ENCODE peak calls at places on chromosomes 3 and 15, in ten cellular contexts. One of them, this sample, is unnamed.

GRCh38 chr3:113898892-113899291 is 48.9 kb upstream of the ZDHHC23 start:
- DNase-seq in HL-60: no peak
- DNase-seq in heart right ventricle: no peak
- DNase-seq in bronchial epithelial cell: no peak
- DNase-seq in AG09309: peak
- DNase-seq in tibial nerve: no peak
- DNase-seq in astrocyte: peak
- DNase-seq in choroid plexus epithelial cell: peak
- DNase-seq in HFF-Myc: no peak
- DNase-seq in ovary: no peak
- DNase-seq in this sample: no peak

GRCh38 chr15:78909791-78910228 is 35.0 kb downstream of the CTSH start:
- DNase-seq in HL-60: peak
- DNase-seq in heart right ventricle: peak
- DNase-seq in bronchial epithelial cell: peak
- DNase-seq in AG09309: no peak
- DNase-seq in tibial nerve: no peak
- DNase-seq in astrocyte: no peak
- DNase-seq in choroid plexus epithelial cell: peak
- DNase-seq in HFF-Myc: no peak
- DNase-seq in ovary: no peak
- DNase-seq in this sample: no peak

GRCh38 chr3:140188285-140188684 is 253.3 kb downstream of the CLSTN2 start:
- DNase-seq in HL-60: no peak
- DNase-seq in heart right ventricle: peak
- DNase-seq in bronchial epithelial cell: no peak
- DNase-seq in AG09309: no peak
- DNase-seq in tibial nerve: no peak
- DNase-seq in astrocyte: no peak
- DNase-seq in choroid plexus epithelial cell: no peak
- DNase-seq in HFF-Myc: no peak
- DNase-seq in ovary: no peak
- DNase-seq in this sample: no peak

GRCh38 chr15:37638139-37638538 is 296.3 kb upstream of the TMCO5A start:
- DNase-seq in HL-60: no peak
- DNase-seq in heart right ventricle: no peak
- DNase-seq in bronchial epithelial cell: no peak
- DNase-seq in AG09309: no peak
- DNase-seq in tibial nerve: no peak
- DNase-seq in astrocyte: peak
- DNase-seq in choroid plexus epithelial cell: no peak
- DNase-seq in HFF-Myc: no peak
- DNase-seq in ovary: no peak
- DNase-seq in this sample: no peak

GRCh38 chr15:98548172-98548971 is 100.0 kb upstream of the IGF1R start:
- DNase-seq in HL-60: peak
- DNase-seq in heart right ventricle: peak
- DNase-seq in bronchial epithelial cell: peak
- DNase-seq in AG09309: no peak
- DNase-seq in tibial nerve: peak
- DNase-seq in astrocyte: peak
- DNase-seq in choroid plexus epithelial cell: peak
- DNase-seq in HFF-Myc: peak
- DNase-seq in ovary: peak
- DNase-seq in this sample: peak

GRCh38 chr3:100525753-100526612 is 33.6 kb downstream of the TMEM45A start:
- DNase-seq in HL-60: no peak
- DNase-seq in heart right ventricle: no peak
- DNase-seq in bronchial epithelial cell: peak
- DNase-seq in AG09309: peak
- DNase-seq in tibial nerve: peak
- DNase-seq in astrocyte: peak
- DNase-seq in choroid plexus epithelial cell: peak
- DNase-seq in HFF-Myc: peak
- DNase-seq in ovary: no peak
- DNase-seq in this sample: no peak

GRCh38 chr15:79310612-79310984 is 314 bp upstream of the TMED3 start:
- DNase-seq in HL-60: peak
- DNase-seq in heart right ventricle: no peak
- DNase-seq in bronchial epithelial cell: peak
- DNase-seq in AG09309: no peak
- DNase-seq in tibial nerve: no peak
- DNase-seq in astrocyte: peak
- DNase-seq in choroid plexus epithelial cell: peak
- DNase-seq in HFF-Myc: no peak
- DNase-seq in ovary: no peak
- DNase-seq in this sample: no peak

GRCh38 chr3:113847664-113848461 is 9.3 kb downstream of the GRAMD1C start:
- DNase-seq in HL-60: no peak
- DNase-seq in heart right ventricle: no peak
- DNase-seq in bronchial epithelial cell: peak
- DNase-seq in AG09309: no peak
- DNase-seq in tibial nerve: no peak
- DNase-seq in astrocyte: no peak
- DNase-seq in choroid plexus epithelial cell: no peak
- DNase-seq in HFF-Myc: no peak
- DNase-seq in ovary: no peak
- DNase-seq in this sample: no peak

GRCh38 chr15:74956648-74957300 is at the start of gene RPP25:
- DNase-seq in HL-60: peak
- DNase-seq in heart right ventricle: peak
- DNase-seq in bronchial epithelial cell: peak
- DNase-seq in AG09309: no peak
- DNase-seq in tibial nerve: peak
- DNase-seq in astrocyte: peak
- DNase-seq in choroid plexus epithelial cell: peak
- DNase-seq in HFF-Myc: no peak
- DNase-seq in ovary: peak
- DNase-seq in this sample: peak

GRCh38 chr15:68536331-68537095 is 42.3 kb upstream of the CORO2B start:
- DNase-seq in HL-60: no peak
- DNase-seq in heart right ventricle: no peak
- DNase-seq in bronchial epithelial cell: peak
- DNase-seq in AG09309: peak
- DNase-seq in tibial nerve: no peak
- DNase-seq in astrocyte: peak
- DNase-seq in choroid plexus epithelial cell: peak
- DNase-seq in HFF-Myc: no peak
- DNase-seq in ovary: no peak
- DNase-seq in this sample: no peak

GRCh38 chr3:52090131-52090548 is 33.8 kb upstream of the DUSP7 start:
- DNase-seq in HL-60: no peak
- DNase-seq in heart right ventricle: peak
- DNase-seq in bronchial epithelial cell: peak
- DNase-seq in AG09309: peak
- DNase-seq in tibial nerve: no peak
- DNase-seq in astrocyte: peak
- DNase-seq in choroid plexus epithelial cell: peak
- DNase-seq in HFF-Myc: peak
- DNase-seq in ovary: no peak
- DNase-seq in this sample: no peak

GRCh38 chr3:138364356-138365252 is 16.2 kb downstream of the MRAS start:
- DNase-seq in HL-60: no peak
- DNase-seq in heart right ventricle: peak
- DNase-seq in bronchial epithelial cell: no peak
- DNase-seq in AG09309: no peak
- DNase-seq in tibial nerve: no peak
- DNase-seq in astrocyte: no peak
- DNase-seq in choroid plexus epithelial cell: no peak
- DNase-seq in HFF-Myc: no peak
- DNase-seq in ovary: no peak
- DNase-seq in this sample: no peak

GRCh38 chr15:80160570-80161156 is 7.9 kb downstream of the FAH start:
- DNase-seq in HL-60: peak
- DNase-seq in heart right ventricle: peak
- DNase-seq in bronchial epithelial cell: peak
- DNase-seq in AG09309: peak
- DNase-seq in tibial nerve: no peak
- DNase-seq in astrocyte: peak
- DNase-seq in choroid plexus epithelial cell: peak
- DNase-seq in HFF-Myc: peak
- DNase-seq in ovary: no peak
- DNase-seq in this sample: peak

GRCh38 chr3:177439729-177440269 is 242.5 kb upstream of the TBL1XR1 start:
- DNase-seq in HL-60: no peak
- DNase-seq in heart right ventricle: no peak
- DNase-seq in bronchial epithelial cell: no peak
- DNase-seq in AG09309: no peak
- DNase-seq in tibial nerve: no peak
- DNase-seq in astrocyte: peak
- DNase-seq in choroid plexus epithelial cell: no peak
- DNase-seq in HFF-Myc: no peak
- DNase-seq in ovary: no peak
- DNase-seq in this sample: no peak

GRCh38 chr3:42209917-42210316 is 56.1 kb downstream of the CCK start:
- DNase-seq in HL-60: no peak
- DNase-seq in heart right ventricle: no peak
- DNase-seq in bronchial epithelial cell: no peak
- DNase-seq in AG09309: no peak
- DNase-seq in tibial nerve: no peak
- DNase-seq in astrocyte: no peak
- DNase-seq in choroid plexus epithelial cell: no peak
- DNase-seq in HFF-Myc: no peak
- DNase-seq in ovary: no peak
- DNase-seq in this sample: no peak

GRCh38 chr15:35833590-35833989 is 287.6 kb upstream of the DPH6 start:
- DNase-seq in HL-60: no peak
- DNase-seq in heart right ventricle: no peak
- DNase-seq in bronchial epithelial cell: no peak
- DNase-seq in AG09309: no peak
- DNase-seq in tibial nerve: no peak
- DNase-seq in astrocyte: peak
- DNase-seq in choroid plexus epithelial cell: no peak
- DNase-seq in HFF-Myc: no peak
- DNase-seq in ovary: no peak
- DNase-seq in this sample: no peak

GRCh38 chr3:128269796-128270195 is 116.5 kb downstream of the EEFSEC start:
- DNase-seq in HL-60: no peak
- DNase-seq in heart right ventricle: no peak
- DNase-seq in bronchial epithelial cell: no peak
- DNase-seq in AG09309: no peak
- DNase-seq in tibial nerve: no peak
- DNase-seq in astrocyte: no peak
- DNase-seq in choroid plexus epithelial cell: no peak
- DNase-seq in HFF-Myc: no peak
- DNase-seq in ovary: no peak
- DNase-seq in this sample: no peak

GRCh38 chr3:184466413-184466960 is 86.6 kb downstream of the CHRD start:
- DNase-seq in HL-60: peak
- DNase-seq in heart right ventricle: peak
- DNase-seq in bronchial epithelial cell: no peak
- DNase-seq in AG09309: no peak
- DNase-seq in tibial nerve: no peak
- DNase-seq in astrocyte: peak
- DNase-seq in choroid plexus epithelial cell: peak
- DNase-seq in HFF-Myc: no peak
- DNase-seq in ovary: peak
- DNase-seq in this sample: no peak

DNA sequence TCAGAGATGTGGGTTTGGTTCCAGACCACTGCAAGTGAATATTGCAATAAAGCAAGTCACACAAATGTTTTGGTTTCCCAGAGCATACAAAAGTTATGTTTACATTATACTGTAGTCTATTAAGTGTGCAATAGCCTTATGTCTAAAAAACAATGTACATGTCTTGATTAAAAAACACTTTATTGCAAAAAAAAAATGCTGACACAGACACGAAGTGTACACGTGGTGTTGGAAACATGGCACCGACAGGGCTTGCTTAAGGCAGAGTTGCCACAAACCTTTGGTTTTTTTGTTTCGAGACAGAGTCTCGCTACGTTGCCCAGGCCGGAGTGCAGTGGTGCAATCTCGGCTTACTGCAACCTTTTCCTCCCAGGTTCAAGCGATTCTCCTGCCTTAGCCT is 50.1 kb downstream of the RAB11A start:
- DNase-seq in HL-60: no peak
- DNase-seq in heart right ventricle: no peak
- DNase-seq in bronchial epithelial cell: no peak
- DNase-seq in AG09309: no peak
- DNase-seq in tibial nerve: no peak
- DNase-seq in astrocyte: no peak
- DNase-seq in choroid plexus epithelial cell: no peak
- DNase-seq in HFF-Myc: no peak
- DNase-seq in ovary: no peak
- DNase-seq in this sample: peak
- H3K4me3 ChIP-seq in HL-60: no peak
- H3K4me3 ChIP-seq in heart right ventricle: no peak
- H3K4me3 ChIP-seq in bronchial epithelial cell: no peak
- H3K4me3 ChIP-seq in AG09309: no peak
- H3K4me3 ChIP-seq in tibial nerve: no peak
- H3K4me3 ChIP-seq in astrocyte: no peak
- H3K4me3 ChIP-seq in choroid plexus epithelial cell: no peak
- H3K4me3 ChIP-seq in HFF-Myc: no peak
- H3K4me3 ChIP-seq in ovary: no peak
- H3K4me3 ChIP-seq in this sample: no peak

DNA sequence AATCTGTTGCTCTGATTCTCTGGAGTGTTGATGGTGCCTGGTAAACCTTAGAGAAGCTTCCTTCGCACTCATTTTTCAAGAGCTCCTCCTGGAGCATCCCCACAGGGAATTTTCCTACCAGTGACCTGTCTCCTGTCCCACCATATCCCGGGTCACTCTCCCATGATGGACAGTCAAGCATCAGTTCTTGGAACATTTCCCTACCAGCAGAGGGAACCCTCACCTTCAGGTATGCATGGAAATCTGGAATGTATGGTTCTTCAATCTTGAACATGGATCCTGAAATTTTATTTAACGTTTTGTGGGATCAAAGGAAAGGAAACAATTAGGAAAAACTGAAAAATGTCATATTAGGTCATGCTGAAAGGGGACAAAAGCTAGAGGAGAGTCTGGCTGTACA is 153.8 kb downstream of the SPATA16 start:
- DNase-seq in HL-60: no peak
- DNase-seq in heart right ventricle: no peak
- DNase-seq in bronchial epithelial cell: peak
- DNase-seq in AG09309: no peak
- DNase-seq in tibial nerve: no peak
- DNase-seq in astrocyte: no peak
- DNase-seq in choroid plexus epithelial cell: peak
- DNase-seq in HFF-Myc: no peak
- DNase-seq in ovary: no peak
- DNase-seq in this sample: no peak
- TF ChIP-seq CTCF in HL-60: no peak
- TF ChIP-seq CTCF in heart right ventricle: no peak
- TF ChIP-seq CTCF in bronchial epithelial cell: peak
- TF ChIP-seq CTCF in AG09309: no peak
- TF ChIP-seq CTCF in tibial nerve: no peak
- TF ChIP-seq CTCF in astrocyte: peak
- TF ChIP-seq CTCF in choroid plexus epithelial cell: peak
- TF ChIP-seq CTCF in HFF-Myc: peak
- TF ChIP-seq CTCF in ovary: no peak
- TF ChIP-seq CTCF in this sample: peak

GRCh38 chr15:99568548-99569352 is 3.0 kb downstream of the MEF2A start:
- DNase-seq in HL-60: no peak
- DNase-seq in heart right ventricle: no peak
- DNase-seq in bronchial epithelial cell: no peak
- DNase-seq in AG09309: no peak
- DNase-seq in tibial nerve: no peak
- DNase-seq in astrocyte: peak
- DNase-seq in choroid plexus epithelial cell: peak
- DNase-seq in HFF-Myc: no peak
- DNase-seq in ovary: no peak
- DNase-seq in this sample: no peak
- H3K4me3 ChIP-seq in HL-60: no peak
- H3K4me3 ChIP-seq in heart right ventricle: peak
- H3K4me3 ChIP-seq in bronchial epithelial cell: no peak
- H3K4me3 ChIP-seq in AG09309: no peak
- H3K4me3 ChIP-seq in tibial nerve: no peak
- H3K4me3 ChIP-seq in astrocyte: no peak
- H3K4me3 ChIP-seq in choroid plexus epithelial cell: peak
- H3K4me3 ChIP-seq in HFF-Myc: no peak
- H3K4me3 ChIP-seq in ovary: no peak
- H3K4me3 ChIP-seq in this sample: no peak

GRCh38 chr3:165994293-165994692 is 157.1 kb upstream of the BCHE start:
- DNase-seq in HL-60: no peak
- DNase-seq in heart right ventricle: no peak
- DNase-seq in bronchial epithelial cell: no peak
- DNase-seq in AG09309: no peak
- DNase-seq in tibial nerve: no peak
- DNase-seq in astrocyte: no peak
- DNase-seq in choroid plexus epithelial cell: no peak
- DNase-seq in HFF-Myc: no peak
- DNase-seq in ovary: no peak
- DNase-seq in this sample: no peak
- TF ChIP-seq CTCF in HL-60: no peak
- TF ChIP-seq CTCF in heart right ventricle: no peak
- TF ChIP-seq CTCF in bronchial epithelial cell: no peak
- TF ChIP-seq CTCF in AG09309: no peak
- TF ChIP-seq CTCF in tibial nerve: no peak
- TF ChIP-seq CTCF in astrocyte: no peak
- TF ChIP-seq CTCF in choroid plexus epithelial cell: no peak
- TF ChIP-seq CTCF in HFF-Myc: no peak
- TF ChIP-seq CTCF in ovary: no peak
- TF ChIP-seq CTCF in this sample: no peak